ENCODE peak calls at places on chromosomes 2 and 18, in eight cellular contexts. P, R, D, G, F, U, E and X are unnamed samples.

GRCh38 chr2:207165121-207166038 is at the start of gene KLF7:
- DNase-seq in P (no peak), U (no peak), F (no peak), D (no peak), E (peak), R (no peak), G (peak), X (no peak)

GRCh38 chr18:7517852-7518251 is 49.3 kb upstream of the PTPRM start:
- DNase-seq in F (no peak), R (no peak), D (no peak), P (no peak), E (no peak), G (no peak), U (no peak), X (no peak)

GRCh38 chr2:79935771-79936657 is 368.5 kb downstream of the LRRTM1 start:
- DNase-seq in R (peak), P (no peak), G (no peak), E (no peak), D (peak), F (peak), U (peak), X (peak)

GRCh38 chr18:75698861-75699260 is 271.4 kb upstream of the SMIM21 start:
- DNase-seq in R (no peak), F (no peak), U (no peak), P (no peak), E (no peak), D (no peak), G (no peak), X (no peak)

GRCh38 chr2:143110759-143111428 is 18.3 kb upstream of the ARHGAP15 start:
- DNase-seq in P (no peak), R (peak), G (peak), F (peak), D (peak), U (peak), E (peak), X (peak)

GRCh38 chr2:216678813-216679657 is 16.3 kb downstream of the IGFBP5 start:
- DNase-seq in P (no peak), D (no peak), R (no peak), U (no peak), E (no peak), F (no peak), G (no peak), X (no peak)

GRCh38 chr2:11919953-11920352 is 173.5 kb downstream of the LPIN1 start:
- DNase-seq in F (no peak), P (no peak), D (no peak), R (no peak), U (no peak), E (no peak), G (no peak), X (no peak)

GRCh38 chr2:120958623-120959366 is 223.1 kb downstream of the GLI2 start:
- DNase-seq in U (no peak), G (no peak), F (no peak), D (no peak), P (no peak), E (no peak), R (no peak), X (no peak)

GRCh38 chr2:189763908-189764661 is 1.5 kb upstream of the OSGEPL1 start:
- DNase-seq in P (no peak), F (no peak), R (no peak), G (no peak), E (no peak), D (no peak), U (peak), X (no peak)

GRCh38 chr2:204050681-204051080 is 114.1 kb downstream of the ICOS start:
- DNase-seq in P (no peak), E (no peak), U (no peak), G (no peak), D (no peak), F (no peak), R (no peak), X (no peak)

GRCh38 chr18:7259482-7259881 is 28.6 kb downstream of the LRRC30 start:
- DNase-seq in D (no peak), P (no peak), E (no peak), F (no peak), R (no peak), G (no peak), U (no peak), X (no peak)

GRCh38 chr18:7272268-7273049 is 41.6 kb downstream of the LRRC30 start:
- DNase-seq in G (no peak), P (no peak), U (peak), R (peak), F (peak), E (peak), D (peak), X (peak)

GRCh38 chr2:199216253-199216652 is 241.5 kb downstream of the SATB2 start:
- DNase-seq in R (no peak), P (no peak), E (no peak), G (no peak), D (no peak), F (no peak), U (no peak), X (no peak)

GRCh38 chr2:240615830-240616547 is 9.3 kb upstream of the GPR35 start:
- DNase-seq in U (no peak), R (no peak), E (peak), P (no peak), F (no peak), D (no peak), G (no peak), X (no peak)

GRCh38 chr2:205066081-205066480 is 520.8 kb downstream of the PARD3B start:
- DNase-seq in F (no peak), U (no peak), D (no peak), P (no peak), E (no peak), R (no peak), G (no peak), X (no peak)

GRCh38 chr18:48674198-48674721 is 135.4 kb downstream of the CTIF start:
- DNase-seq in G (no peak), P (no peak), D (no peak), E (no peak), F (no peak), U (no peak), R (no peak), X (no peak)

GRCh38 chr2:214542866-214543265 is 132.0 kb downstream of the VWC2L start:
- DNase-seq in U (no peak), G (no peak), E (no peak), P (no peak), F (peak), R (peak), D (peak), X (no peak)

GRCh38 chr18:76307293-76307690 is 187.8 kb downstream of the ZNF516 start:
- DNase-seq in F (no peak), R (no peak), U (no peak), D (no peak), G (no peak), P (no peak), E (no peak), X (no peak)

GRCh38 chr18:77344777-77345507 is 95.3 kb downstream of the GALR1 start:
- DNase-seq in E (no peak), F (no peak), U (no peak), R (no peak), G (no peak), P (no peak), D (no peak), X (no peak)

GRCh38 chr2:60466161-60466702 is 87.2 kb downstream of the BCL11A start:
- DNase-seq in F (no peak), D (no peak), P (no peak), U (no peak), G (no peak), R (no peak), E (no peak), X (no peak)

GRCh38 chr2:163264376-163264775 is 425.8 kb upstream of the KCNH7 start:
- DNase-seq in E (no peak), P (no peak), U (no peak), D (no peak), R (no peak), G (no peak), F (peak), X (no peak)

GRCh38 chr2:162050513-162050961 is 23.5 kb downstream of the DPP4 start:
- DNase-seq in R (no peak), G (no peak), E (no peak), D (no peak), P (no peak), U (no peak), F (no peak), X (no peak)

GRCh38 chr2:26035110-26035728 is 1.3 kb downstream of the RAB10 start:
- DNase-seq in R (no peak), E (no peak), U (peak), G (peak), D (no peak), F (no peak), P (no peak), X (no peak)

GRCh38 chr2:223386984-223387383 is 215.2 kb downstream of the SCG2 start:
- DNase-seq in D (no peak), F (no peak), U (no peak), P (no peak), R (no peak), G (no peak), E (no peak), X (no peak)